ENCODE peak calls at places on chromosome 22, in six cellular contexts. D is AG20443, N is NCI-H774, M is lung, A is neural crest cell, E is nephron progenitor cell. Y is an unnamed sample.

GRCh38 chr22:22178992-22179391 is 65.6 kb upstream of the VPREB1 start:
- DNase-seq in D (no peak), N (no peak), M (no peak), A (no peak), E (no peak), Y (no peak)

GRCh38 chr22:30362632-30363281 is 6.0 kb downstream of the CCDC157 start:
- DNase-seq in D (no peak), N (no peak), M (no peak), A (no peak), E (no peak), Y (no peak)

GRCh38 chr22:39253427-39254070 is 8.8 kb upstream of the PDGFB start:
- DNase-seq in D (peak), N (no peak), M (no peak), A (no peak), E (no peak), Y (peak)

GRCh38 chr22:31139866-31140716 is at the start of gene PLA2G3:
- DNase-seq in D (peak), N (peak), M (peak), A (peak), E (peak), Y (peak)

GRCh38 chr22:29727248-29727551 is 7.4 kb downstream of the CABP7 start:
- DNase-seq in D (peak), N (no peak), M (no peak), A (peak), E (peak), Y (no peak)

GRCh38 chr22:29987143-29987542 is 93.1 kb upstream of the HORMAD2 start:
- DNase-seq in D (no peak), N (no peak), M (no peak), A (no peak), E (no peak), Y (no peak)

GRCh38 chr22:50089231-50090140 is at the start of gene MOV10L1:
- DNase-seq in D (peak), N (no peak), M (no peak), A (no peak), E (no peak), Y (no peak)

GRCh38 chr22:50148991-50149721 is 21.4 kb upstream of the PANX2 start:
- DNase-seq in D (peak), N (no peak), M (peak), A (peak), E (peak), Y (peak)

GRCh38 chr22:50473088-50473487 is 1.7 kb downstream of the SBF1 start:
- DNase-seq in D (no peak), N (no peak), M (no peak), A (no peak), E (no peak), Y (no peak)

GRCh38 chr22:46070722-46071450 is 79.4 kb upstream of the PPARA start:
- DNase-seq in D (peak), N (peak), M (peak), A (no peak), E (peak), Y (peak)

GRCh38 chr22:17804331-17805080 is 30.2 kb upstream of the BID start:
- DNase-seq in D (no peak), N (no peak), M (no peak), A (no peak), E (no peak), Y (no peak)

GRCh38 chr22:47062126-47062525 is 299.7 kb downstream of the TBC1D22A start:
- DNase-seq in D (no peak), N (no peak), M (no peak), A (no peak), E (no peak), Y (no peak)